ENCODE peak calls at places on chromosomes 7 and 10, in four cellular contexts. G is uterus, J is heart left ventricle, F is breast epithelium. R is an unnamed sample.

GRCh38 chr7:42198296-42198695 is 38.7 kb downstream of the GLI3 start:
- DNase-seq in G (peak), J (no peak), F (no peak), R (no peak)

GRCh38 chr10:35262436-35262835 is 73.9 kb upstream of the CCNY start:
- DNase-seq in G (no peak), J (no peak), F (no peak), R (no peak)

GRCh38 chr10:112896273-112896672 is 53.8 kb upstream of the TCF7L2 start:
- DNase-seq in G (no peak), J (no peak), F (no peak), R (no peak)

GRCh38 chr10:87761892-87762291 is 56.1 kb downstream of the ATAD1 start:
- DNase-seq in G (no peak), J (no peak), F (no peak), R (peak)

GRCh38 chr10:21158301-21158700 is 261.2 kb upstream of the NEBL start:
- DNase-seq in G (no peak), J (no peak), F (no peak), R (no peak)

GRCh38 chr7:112411186-112411795 is 39.0 kb upstream of the IFRD1 start:
- DNase-seq in G (no peak), J (no peak), F (no peak), R (no peak)

GRCh38 chr10:52454476-52454875 is 140.4 kb downstream of the DKK1 start:
- DNase-seq in G (no peak), J (no peak), F (no peak), R (no peak)

GRCh38 chr10:91200314-91201212 is 19.9 kb upstream of the PCGF5 start:
- DNase-seq in G (no peak), J (peak), F (no peak), R (no peak)

GRCh38 chr7:96547371-96547811 is 162.3 kb downstream of the SEM1 start:
- DNase-seq in G (no peak), J (no peak), F (no peak), R (no peak)

GRCh38 chr10:127370601-127371000 is 174.2 kb upstream of the INSYN2A start:
- DNase-seq in G (no peak), J (no peak), F (no peak), R (no peak)

GRCh38 chr7:33854178-33854577 is 51.2 kb upstream of the BMPER start:
- DNase-seq in G (no peak), J (no peak), F (no peak), R (no peak)

GRCh38 chr10:88209837-88210552 is 346.6 kb downstream of the PTEN start:
- DNase-seq in G (no peak), J (no peak), F (no peak), R (no peak)

GRCh38 chr7:7704867-7705266 is 13.5 kb downstream of the RPA3 start:
- DNase-seq in G (no peak), J (no peak), F (no peak), R (no peak)

GRCh38 chr7:96407427-96407826 is 85.5 kb upstream of the SLC25A13 start:
- DNase-seq in G (no peak), J (no peak), F (no peak), R (no peak)

GRCh38 chr7:106589495-106589879 is 71.5 kb downstream of the CCDC71L start:
- DNase-seq in G (no peak), J (no peak), F (no peak), R (no peak)

GRCh38 chr7:73830872-73831655 is at the start of gene CLDN4:
- DNase-seq in G (no peak), J (no peak), F (peak), R (peak)

GRCh38 chr7:99098824-99099498 is 44.9 kb downstream of the SMURF1 start:
- DNase-seq in G (no peak), J (no peak), F (no peak), R (no peak)

GRCh38 chr10:115801987-115802386 is 471.0 kb downstream of the GFRA1 start:
- DNase-seq in G (no peak), J (no peak), F (no peak), R (no peak)

GRCh38 chr7:132177708-132178392 is 398.4 kb downstream of the PLXNA4 start:
- DNase-seq in G (no peak), J (no peak), F (no peak), R (no peak)

GRCh38 chr7:17041324-17041723 is 159.5 kb upstream of the AGR3 start:
- DNase-seq in G (no peak), J (no peak), F (no peak), R (no peak)

GRCh38 chr10:4025339-4025738 is 240.3 kb upstream of the KLF6 start:
- DNase-seq in G (no peak), J (no peak), F (no peak), R (no peak)

GRCh38 chr10:103544657-103545310 is 51.3 kb downstream of the NEURL1 start:
- DNase-seq in G (no peak), J (no peak), F (no peak), R (no peak)

GRCh38 chr10:28807760-28808613 is 130.7 kb downstream of the BAMBI start:
- DNase-seq in G (peak), J (no peak), F (no peak), R (no peak)

GRCh38 chr10:43698156-43698555 is 49.5 kb upstream of the ZNF32 start:
- DNase-seq in G (no peak), J (peak), F (no peak), R (no peak)

GRCh38 chr10:97163646-97164535 is 21.9 kb downstream of the SLIT1 start:
- DNase-seq in G (no peak), J (no peak), F (peak), R (no peak)

GRCh38 chr10:128630787-128631252 is 504.6 kb upstream of the MKI67 start:
- DNase-seq in G (no peak), J (no peak), F (no peak), R (no peak)

GRCh38 chr7:81209059-81209458 is 290.2 kb upstream of the SEMA3C start:
- DNase-seq in G (no peak), J (no peak), F (no peak), R (no peak)

GRCh38 chr7:2760098-2760889 is 72.3 kb downstream of the AMZ1 start:
- DNase-seq in G (peak), J (peak), F (no peak), R (peak)

GRCh38 chr10:119596537-119597404 is at the start of gene TIAL1:
- DNase-seq in G (peak), J (peak), F (peak), R (peak)

GRCh38 chr10:128062837-128063563 is 63.2 kb downstream of the MKI67 start:
- DNase-seq in G (no peak), J (peak), F (no peak), R (no peak)

GRCh38 chr7:100171840-100172239 is 3.4 kb upstream of the GAL3ST4 start:
- DNase-seq in G (no peak), J (no peak), F (no peak), R (no peak)

GRCh38 chr10:33114451-33114944 is 156.5 kb upstream of the ITGB1 start:
- DNase-seq in G (no peak), J (no peak), F (no peak), R (no peak)

DNA sequence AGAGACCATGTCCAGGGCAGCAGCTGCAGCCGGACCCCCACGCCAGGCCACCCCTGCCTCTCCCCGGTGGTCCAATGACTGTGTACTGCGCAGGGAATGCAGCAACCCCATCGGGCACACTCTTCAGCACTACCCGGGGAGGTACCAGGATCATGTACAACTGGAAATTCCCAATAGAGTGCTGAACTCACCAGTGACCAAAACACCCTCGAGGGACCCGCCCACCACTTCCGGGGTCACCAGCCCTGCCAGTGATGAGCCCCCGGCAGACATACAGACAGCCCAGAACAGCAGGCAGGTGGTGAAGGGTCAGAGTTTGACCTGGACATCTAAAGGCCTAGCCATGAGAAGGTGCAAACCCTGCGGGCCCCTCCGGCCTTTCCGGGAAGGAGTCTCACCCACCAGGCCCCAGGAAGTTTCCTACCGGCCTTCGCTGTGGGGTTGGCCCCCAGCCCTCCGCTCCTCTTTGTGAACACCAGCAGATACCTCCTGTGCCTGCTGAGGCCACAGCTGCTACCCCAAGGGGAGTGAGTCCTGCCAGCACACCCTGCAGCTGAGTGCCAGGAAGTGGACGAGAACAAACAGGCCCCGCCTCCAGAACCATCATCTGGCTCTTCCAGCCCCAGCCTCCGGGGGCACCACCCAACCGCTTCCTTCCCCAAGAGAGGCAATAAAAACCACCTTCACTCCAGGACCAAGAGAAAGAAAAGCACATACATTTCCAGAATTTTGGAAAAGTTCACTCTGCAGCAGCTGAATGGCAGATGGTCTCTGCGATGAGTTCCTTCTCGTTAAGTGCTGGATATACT is 5.0 kb upstream of the ANKRD61 start:
- DNase-seq in G (no peak), J (peak), F (no peak), R (peak)
- TF ChIP-seq POLR2A in G (no peak), J (no peak), F (no peak), R (peak)

DNA sequence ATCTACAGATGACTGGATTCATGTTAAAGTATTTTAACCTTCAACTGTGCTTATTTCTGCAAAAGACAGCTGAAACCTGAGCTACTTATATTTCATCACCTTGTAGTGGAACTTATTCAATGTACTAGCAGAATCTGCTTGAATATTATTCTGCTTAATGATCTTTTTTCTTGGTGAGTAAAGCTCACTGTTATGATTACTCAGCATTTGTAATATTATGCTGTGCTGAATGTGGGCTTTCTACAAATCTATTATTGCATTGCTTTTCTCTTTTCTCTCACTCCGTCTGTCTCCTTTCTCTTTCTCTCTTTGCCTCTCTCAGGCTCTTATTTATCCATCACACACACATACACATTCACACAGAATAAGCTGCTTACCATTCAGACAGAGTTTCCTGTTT is 98.7 kb upstream of the TMEM196 start:
- DNase-seq in G (no peak), J (no peak), F (no peak), R (no peak)
- TF ChIP-seq POLR2A in G (no peak), J (no peak), F (no peak), R (no peak)

GRCh38 chr7:83469491-83469890 is 179.4 kb downstream of the SEMA3E start:
- DNase-seq in G (no peak), J (no peak), F (no peak), R (no peak)
- TF ChIP-seq POLR2A in G (no peak), J (no peak), F (no peak), R (no peak)

DNA sequence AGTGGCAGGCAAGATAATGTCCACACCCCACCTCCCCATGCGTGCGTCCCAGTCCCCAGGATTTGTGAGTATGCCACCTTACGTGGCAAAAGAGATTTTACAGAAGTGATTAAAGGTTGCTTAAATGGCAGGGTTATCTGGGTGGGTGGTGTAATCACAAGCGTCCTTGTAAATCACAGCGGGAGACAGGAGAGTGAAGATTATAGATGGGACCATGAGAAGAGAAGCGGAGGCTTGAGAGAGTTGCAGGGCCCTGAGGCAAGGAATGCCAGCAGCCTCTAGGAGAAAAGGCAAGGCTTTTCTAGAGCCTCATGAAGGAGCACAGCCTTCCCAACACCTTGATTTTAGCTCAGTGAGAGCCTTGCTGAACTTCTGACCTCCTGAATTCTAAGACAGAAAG is 10.2 kb downstream of the ZRANB1 start:
- DNase-seq in G (no peak), J (no peak), F (no peak), R (no peak)
- TF ChIP-seq POLR2A in G (no peak), J (no peak), F (no peak), R (no peak)

DNA sequence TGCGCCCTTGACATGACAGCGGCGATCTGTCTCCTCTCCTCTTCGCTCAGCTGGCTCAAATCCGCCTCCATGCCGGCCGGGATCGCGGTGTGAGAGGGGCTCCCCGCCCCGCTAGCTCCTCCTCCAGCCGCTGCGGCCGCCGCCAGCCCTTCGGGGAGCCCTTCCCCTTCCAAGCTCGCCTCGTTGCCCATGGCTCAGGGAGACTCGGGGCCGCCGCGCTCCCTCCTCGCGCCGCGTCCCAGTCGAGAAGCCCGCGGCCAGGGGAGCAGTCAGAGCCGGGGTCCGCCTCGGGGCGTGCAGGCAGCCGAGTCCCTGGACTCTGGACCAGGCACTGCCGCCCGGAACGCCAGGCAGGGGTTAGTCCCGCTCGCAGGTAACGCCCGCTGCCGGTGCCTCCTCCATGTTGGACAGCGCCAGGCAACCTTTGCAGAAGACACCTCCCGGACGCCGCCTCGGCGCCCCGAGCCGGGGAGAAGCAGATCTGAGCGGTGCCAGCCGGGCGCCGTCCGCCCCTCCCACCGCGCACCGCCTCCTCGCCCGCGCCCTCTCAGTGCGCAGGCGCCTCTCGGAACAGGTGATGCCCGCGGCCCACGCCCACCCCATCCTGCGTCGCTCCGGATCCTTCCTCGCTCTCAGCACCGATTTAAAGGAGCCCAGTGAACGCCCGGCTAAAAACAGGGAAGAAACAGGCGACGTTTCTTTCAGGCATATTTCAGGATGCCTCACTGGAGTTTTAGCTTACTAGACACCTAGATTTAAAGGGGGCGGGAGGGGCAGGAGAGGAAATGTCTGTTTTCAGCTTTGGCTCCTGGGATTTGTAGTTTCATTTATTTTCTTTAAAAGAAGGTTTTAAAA is at the start of gene PCLO:
- DNase-seq in G (peak), J (peak), F (peak), R (peak)
- TF ChIP-seq POLR2A in G (peak), J (no peak), F (no peak), R (no peak)

GRCh38 chr7:139407555-139407954 is 47.9 kb downstream of the LUC7L2 start:
- DNase-seq in G (no peak), J (no peak), F (no peak), R (no peak)

DNA sequence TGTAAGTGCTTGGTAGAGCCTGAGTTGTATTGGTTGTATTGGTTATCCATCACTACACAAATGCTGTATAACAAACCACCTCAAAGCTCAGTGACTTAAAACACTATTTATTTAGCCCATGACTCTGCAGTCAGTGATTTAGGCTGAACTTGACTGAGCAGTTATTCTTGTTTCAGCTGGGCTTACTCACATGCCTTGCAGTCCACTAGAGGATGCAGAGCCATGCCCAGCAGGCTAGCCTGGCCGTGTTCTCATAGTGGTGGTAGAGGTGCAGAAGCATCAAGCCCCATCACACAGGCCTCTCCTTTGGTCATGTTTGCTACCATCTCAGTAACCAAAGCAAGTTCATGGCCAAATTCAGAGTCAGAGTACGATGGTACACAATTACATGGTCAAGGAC is 43.9 kb downstream of the LUC7L2 start:
- DNase-seq in G (no peak), J (no peak), F (no peak), R (no peak)
- TF ChIP-seq POLR2A in G (no peak), J (no peak), F (no peak), R (no peak)

GRCh38 chr10:42638053-42638820 is at the start of gene ZNF33B:
- DNase-seq in G (peak), J (peak), F (peak), R (peak)
- TF ChIP-seq POLR2A in G (peak), J (peak), F (peak), R (peak)

DNA sequence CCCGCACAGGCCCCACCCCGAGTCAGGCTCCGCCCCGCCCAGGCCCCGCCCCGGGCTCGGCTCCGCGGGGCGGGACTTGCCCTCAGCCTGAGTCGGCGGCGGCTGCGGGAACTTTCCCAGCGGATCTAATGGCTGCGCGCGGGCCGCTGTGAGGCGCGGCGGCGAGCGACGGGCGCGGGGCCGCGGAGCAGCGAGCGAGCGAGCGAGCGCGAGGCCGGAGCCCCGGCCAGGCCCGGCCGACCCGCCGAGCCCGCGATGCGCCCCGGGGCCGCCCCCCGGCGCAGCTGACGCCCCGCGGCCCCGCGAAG is at the start of gene INPP5A:
- DNase-seq in G (no peak), J (no peak), F (no peak), R (no peak)
- TF ChIP-seq POLR2A in G (peak), J (peak), F (no peak), R (no peak)

DNA sequence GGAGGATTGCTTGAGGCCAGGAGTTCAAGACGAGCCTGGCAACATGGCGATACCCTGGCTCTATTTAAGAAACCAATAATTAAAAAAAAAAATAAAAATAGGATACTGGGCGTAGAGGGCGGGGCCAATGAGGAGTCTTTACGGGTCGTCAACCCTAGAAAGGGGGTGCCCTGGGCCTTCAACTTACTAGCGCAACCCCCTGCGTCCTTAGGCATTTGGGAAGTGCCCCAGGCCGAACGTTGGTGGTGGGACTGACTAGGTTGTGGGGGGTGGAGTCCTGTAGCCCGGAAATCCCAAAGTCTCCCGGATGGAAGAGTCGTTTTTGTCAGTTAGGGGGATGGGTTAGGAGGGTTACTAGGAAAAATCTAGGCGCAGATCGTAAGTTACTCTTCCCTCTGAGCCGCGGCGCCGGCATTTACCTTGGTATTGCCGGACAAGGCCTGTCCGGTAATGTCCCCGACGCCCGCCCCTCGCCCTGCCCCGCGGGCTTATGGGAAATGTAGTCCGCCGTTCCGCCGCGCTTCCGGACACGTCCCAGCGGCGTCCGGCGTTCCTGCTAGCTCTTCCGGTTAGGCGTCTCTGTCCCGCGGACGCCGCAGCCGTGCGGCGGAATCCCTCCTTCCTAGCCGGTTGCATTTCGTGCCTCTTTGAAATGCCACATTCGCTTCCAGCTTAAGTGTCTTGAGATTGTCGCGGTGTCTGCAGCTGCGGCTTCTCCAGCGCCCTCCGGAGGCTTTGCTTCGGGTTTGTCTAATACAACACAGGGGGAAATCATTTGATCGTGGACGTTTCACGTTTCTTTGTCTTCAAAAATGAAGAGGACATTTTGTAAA is 1.3 kb upstream of the ACBD5 start:
- DNase-seq in G (peak), J (peak), F (peak), R (peak)
- TF ChIP-seq POLR2A in G (peak), J (peak), F (peak), R (peak)

R was measured in upper lobe of left lung.